ENCODE peak calls at places on chromosomes 1 and 21, in four cellular contexts. A, E, N and C are unnamed samples.

GRCh38 chr1:86356247-86356646 is 39.9 kb downstream of the ODF2L start:
- DNase-seq in A (no peak), E (peak), N (peak), C (no peak)

GRCh38 chr1:167013124-167013900 is 24.2 kb downstream of the MAEL start:
- DNase-seq in A (no peak), E (no peak), N (no peak), C (no peak)

GRCh38 chr1:62593825-62594394 is 3.4 kb upstream of the ANGPTL3 start:
- DNase-seq in A (no peak), E (peak), N (no peak), C (no peak)

GRCh38 chr1:160022330-160023310 is 9.2 kb downstream of the PIGM start:
- DNase-seq in A (no peak), E (no peak), N (peak), C (no peak)

GRCh38 chr1:205518616-205519540 is 14.4 kb downstream of the CDK18 start:
- DNase-seq in A (no peak), E (no peak), N (no peak), C (peak)

GRCh38 chr1:84245566-84245965 is 55.9 kb upstream of the SAMD13 start:
- DNase-seq in A (no peak), E (peak), N (peak), C (no peak)

GRCh38 chr1:74468982-74469603 is 43.3 kb downstream of the LRRC53 start:
- DNase-seq in A (no peak), E (peak), N (peak), C (no peak)

GRCh38 chr1:78102916-78103315 is 57.1 kb downstream of the GIPC2 start:
- DNase-seq in A (no peak), E (no peak), N (no peak), C (no peak)

GRCh38 chr21:45253180-45253579 is 34.5 kb downstream of the POFUT2 start:
- DNase-seq in A (no peak), E (peak), N (peak), C (no peak)

GRCh38 chr1:17293681-17294415 is 14.1 kb upstream of the PADI4 start:
- DNase-seq in A (no peak), E (no peak), N (peak), C (no peak)

GRCh38 chr1:226875641-226876295 is 5.4 kb downstream of the PSEN2 start:
- DNase-seq in A (peak), E (peak), N (peak), C (no peak)

GRCh38 chr1:162070094-162070748 is 730 bp downstream of the NOS1AP start:
- DNase-seq in A (no peak), E (no peak), N (peak), C (no peak)

GRCh38 chr21:42799948-42800347 is 79.4 kb downstream of the WDR4 start:
- DNase-seq in A (no peak), E (no peak), N (no peak), C (no peak)

GRCh38 chr1:223471566-223471965 is 78.4 kb downstream of the CCDC185 start:
- DNase-seq in A (no peak), E (no peak), N (no peak), C (no peak)

GRCh38 chr1:207412845-207413244 is 41.3 kb upstream of the CR2 start:
- DNase-seq in A (no peak), E (no peak), N (no peak), C (no peak)

GRCh38 chr1:86825294-86825693 is 88.6 kb downstream of the SELENOF start:
- DNase-seq in A (no peak), E (peak), N (no peak), C (no peak)

GRCh38 chr1:54940027-54940426 is 40.4 kb upstream of the TMEM61 start:
- DNase-seq in A (no peak), E (peak), N (peak), C (no peak)

GRCh38 chr1:187411118-187411517 is 582.4 kb downstream of the PLA2G4A start:
- DNase-seq in A (no peak), E (no peak), N (no peak), C (no peak)

GRCh38 chr1:51953079-51953478 is 37.4 kb downstream of the RAB3B start:
- DNase-seq in A (no peak), E (no peak), N (no peak), C (no peak)

GRCh38 chr1:184143449-184143848 is 91.9 kb downstream of the TSEN15 start:
- DNase-seq in A (no peak), E (peak), N (no peak), C (no peak)

GRCh38 chr1:31786366-31787060 is 22.4 kb upstream of the ADGRB2 start:
- DNase-seq in A (no peak), E (no peak), N (no peak), C (no peak)

GRCh38 chr1:229690662-229691061 is 64.6 kb downstream of the URB2 start:
- DNase-seq in A (no peak), E (no peak), N (no peak), C (no peak)

GRCh38 chr1:229691362-229691761 is 65.3 kb downstream of the URB2 start:
- DNase-seq in A (peak), E (no peak), N (no peak), C (no peak)

GRCh38 chr1:229696385-229696784 is 70.3 kb downstream of the URB2 start:
- DNase-seq in A (no peak), E (no peak), N (no peak), C (no peak)

GRCh38 chr1:229693124-229693523 is 67.1 kb downstream of the URB2 start:
- DNase-seq in A (no peak), E (no peak), N (no peak), C (no peak)

DNA sequence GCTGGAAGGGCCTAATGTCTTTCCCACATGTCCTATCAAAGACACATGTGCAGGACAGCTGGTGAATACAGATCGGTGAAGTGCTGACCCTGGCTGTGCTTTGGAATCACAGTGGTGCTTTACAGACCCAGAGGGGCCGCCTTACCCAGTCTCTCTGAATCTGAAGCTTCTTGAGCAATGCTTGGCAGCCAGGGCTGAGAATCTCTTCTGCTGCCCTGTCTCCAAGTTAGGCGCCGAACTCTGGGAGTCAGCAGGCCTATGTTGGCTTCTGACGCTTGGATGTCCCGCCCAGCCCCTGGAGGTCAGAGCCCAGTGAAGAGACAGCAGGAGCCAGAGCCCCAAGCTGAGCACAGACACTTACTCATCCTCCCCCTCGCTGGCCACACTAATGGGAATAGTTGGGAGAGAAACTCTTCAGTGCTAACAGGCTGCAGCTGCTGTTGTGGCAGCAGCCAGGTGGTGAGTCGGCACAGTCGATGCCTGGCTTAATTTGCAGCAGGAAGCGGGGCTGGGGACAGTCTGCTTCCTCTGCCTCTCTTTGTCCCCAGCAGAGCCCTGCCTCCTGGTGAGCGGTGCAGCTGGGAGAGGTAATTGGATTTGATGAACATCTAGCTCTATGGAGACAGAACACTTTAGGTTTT is 68.1 kb downstream of the URB2 start:
- DNase-seq in A (peak), E (peak), N (no peak), C (no peak)
- H3K27ac ChIP-seq in A (no peak), E (peak), N (no peak), C (no peak)

DNA sequence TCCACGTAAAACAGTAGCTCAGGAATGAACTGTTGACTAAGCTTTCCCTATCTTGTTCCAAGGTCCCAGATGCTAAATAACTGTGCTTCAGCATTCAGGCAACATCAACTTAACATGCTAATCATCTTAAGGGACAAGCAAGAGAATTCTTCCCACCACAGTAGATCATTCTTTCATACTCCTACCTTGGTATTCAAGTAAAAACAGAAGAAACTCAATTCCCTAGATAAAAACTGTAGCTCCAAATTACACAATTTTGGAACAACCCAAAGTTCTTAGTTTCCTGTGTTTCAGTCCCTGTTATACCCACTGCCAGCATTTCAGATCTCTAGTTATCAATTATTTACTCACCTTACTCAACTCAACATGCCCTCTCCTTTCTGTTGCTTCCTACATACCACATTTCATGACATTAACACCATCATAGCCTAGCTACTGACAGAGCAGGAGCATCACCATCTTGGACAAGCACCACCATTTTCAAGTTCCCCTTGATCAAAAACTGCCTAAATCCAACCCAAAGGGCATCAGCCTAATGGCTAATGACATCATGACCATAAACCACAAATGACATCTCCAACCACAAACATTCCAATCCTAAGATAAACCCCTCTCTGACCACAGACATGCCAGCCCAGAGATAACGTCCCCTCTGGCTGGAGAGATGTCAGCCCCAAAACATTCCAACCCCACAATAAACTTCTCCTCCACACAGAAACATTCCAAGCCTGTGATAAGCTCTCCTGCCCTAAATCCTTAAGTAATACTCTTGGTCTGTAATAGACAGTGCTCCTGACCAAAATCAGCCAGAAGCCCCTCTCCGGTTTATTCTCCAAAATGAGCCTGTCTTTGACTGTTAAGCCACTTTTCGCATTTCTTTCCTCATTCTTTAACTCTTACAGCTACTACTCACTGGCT is 191.2 kb downstream of the RERE start:
- DNase-seq in A (no peak), E (peak), N (peak), C (no peak)
- H3K27ac ChIP-seq in A (peak), E (peak), N (peak), C (no peak)

GRCh38 chr1:225426395-225427248 is 1.2 kb downstream of the LBR start:
- DNase-seq in A (no peak), E (peak), N (peak), C (no peak)
- H3K27ac ChIP-seq in A (peak), E (no peak), N (peak), C (peak)

GRCh38 chr1:154423988-154424326 is 18.8 kb downstream of the IL6R start:
- DNase-seq in A (no peak), E (no peak), N (no peak), C (peak)
- H3K27ac ChIP-seq in A (peak), E (no peak), N (peak), C (peak)

DNA sequence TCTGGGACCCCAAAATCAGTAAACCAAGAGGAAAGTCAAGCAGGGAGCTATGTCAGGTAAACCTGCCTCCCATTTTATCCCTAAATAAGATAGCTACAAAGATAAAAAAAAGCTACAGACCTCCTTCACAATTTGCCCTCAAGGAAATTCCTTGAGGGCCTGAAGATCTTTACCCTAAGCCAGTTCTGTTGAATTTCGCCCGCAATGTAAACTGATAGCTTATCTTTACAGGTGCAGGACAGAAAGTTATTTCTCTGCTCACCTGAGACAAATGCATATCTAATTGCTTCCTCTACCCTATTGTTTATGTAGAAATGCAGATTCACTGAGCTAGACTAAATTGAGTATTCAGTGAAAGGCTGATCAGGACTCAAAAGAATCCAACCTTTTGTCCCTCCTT is 153.4 kb upstream of the CHRM3 start:
- DNase-seq in A (no peak), E (no peak), N (no peak), C (no peak)
- H3K27ac ChIP-seq in A (no peak), E (no peak), N (no peak), C (no peak)

DNA sequence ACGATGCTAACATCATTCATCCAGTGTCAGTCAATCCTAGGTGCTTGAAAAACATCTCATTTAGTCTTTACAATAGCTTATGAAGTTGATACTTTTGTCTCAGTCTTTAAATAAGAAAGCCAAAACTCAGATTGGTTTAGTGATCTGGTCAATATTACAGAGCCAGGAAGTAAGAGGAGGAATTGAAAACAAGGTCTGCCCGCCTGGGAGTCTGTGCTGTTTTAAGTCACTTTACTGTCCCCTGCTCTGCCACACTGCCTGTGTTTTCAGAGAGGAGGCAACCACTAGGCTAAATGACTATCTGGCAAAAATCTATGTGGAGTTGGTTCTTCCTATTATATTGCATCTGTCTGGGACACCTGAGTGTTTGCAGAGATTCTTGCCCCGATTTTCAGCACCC is 62.3 kb downstream of the ST6GALNAC3 start:
- DNase-seq in A (no peak), E (no peak), N (no peak), C (no peak)
- H3K27ac ChIP-seq in A (peak), E (no peak), N (no peak), C (no peak)

GRCh38 chr1:199081739-199082138 is 442.9 kb downstream of the PTPRC start:
- DNase-seq in A (no peak), E (no peak), N (no peak), C (no peak)

GRCh38 chr1:199082778-199083389 is 444.0 kb downstream of the PTPRC start:
- DNase-seq in A (no peak), E (no peak), N (no peak), C (no peak)

GRCh38 chr1:199075792-199076191 is 437.0 kb downstream of the PTPRC start:
- DNase-seq in A (no peak), E (no peak), N (no peak), C (no peak)

GRCh38 chr1:199083680-199084079 is 444.8 kb downstream of the PTPRC start:
- DNase-seq in A (no peak), E (peak), N (no peak), C (peak)

GRCh38 chr1:199079994-199080393 is 441.2 kb downstream of the PTPRC start:
- DNase-seq in A (no peak), E (no peak), N (no peak), C (no peak)
- H3K27ac ChIP-seq in A (no peak), E (no peak), N (no peak), C (peak)

GRCh38 chr1:212518188-212518951 is 85.7 kb downstream of the NENF start:
- DNase-seq in A (peak), E (peak), N (peak), C (no peak)
- H3K27ac ChIP-seq in A (peak), E (no peak), N (no peak), C (no peak)

GRCh38 chr1:89552481-89553194 is 28.0 kb downstream of the LRRC8B start:
- DNase-seq in A (no peak), E (peak), N (no peak), C (no peak)
- H3K27ac ChIP-seq in A (peak), E (no peak), N (peak), C (no peak)

DNA sequence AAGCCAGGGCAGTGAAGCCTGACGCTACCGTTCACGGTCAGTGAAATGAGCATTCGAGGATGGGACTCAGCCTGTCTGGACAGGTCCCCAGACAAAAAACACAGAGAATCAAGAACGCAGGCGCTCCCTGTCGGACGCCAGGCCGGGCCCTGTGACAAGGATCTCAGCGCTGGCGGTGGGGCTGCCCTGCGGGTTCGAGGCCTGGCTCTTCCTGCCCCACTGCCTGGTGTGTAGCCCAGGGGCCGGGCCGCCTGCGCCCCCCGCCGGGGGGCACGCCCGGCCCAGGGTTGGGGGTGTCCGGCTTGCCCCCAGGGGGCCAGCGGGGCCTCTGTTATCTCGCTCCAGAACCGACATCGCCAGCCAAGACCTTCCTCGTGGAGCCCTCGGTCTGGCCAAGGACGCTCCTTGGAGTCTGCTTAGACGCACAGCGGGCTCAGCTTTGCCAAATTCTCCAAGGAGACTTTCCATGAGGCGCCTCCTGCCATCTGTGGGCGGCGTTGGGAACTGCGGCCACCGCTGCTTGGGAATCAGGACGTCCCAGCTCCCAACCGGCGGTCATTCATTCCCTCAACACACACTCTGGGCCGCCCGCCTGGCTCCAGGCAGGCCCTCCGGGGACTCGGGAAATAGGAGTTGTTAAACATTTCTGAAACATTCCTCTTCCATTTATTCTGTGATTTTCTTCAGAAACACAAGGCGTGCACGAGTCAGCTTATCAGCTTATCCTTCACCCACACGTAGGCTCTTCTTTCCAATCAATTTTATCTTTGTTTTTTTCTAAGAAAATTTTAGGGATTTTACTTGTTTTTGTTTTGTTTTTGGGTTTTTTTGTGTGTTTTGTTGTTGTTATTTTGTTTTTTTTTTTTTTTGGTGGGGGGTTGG is 11.3 kb upstream of the RIPK4 start:
- DNase-seq in A (peak), E (peak), N (peak), C (peak)
- H3K27ac ChIP-seq in A (no peak), E (no peak), N (peak), C (no peak)